ENCODE peak calls at places on chromosomes 11 and 22, in nine cellular contexts. One of them, this sample, is unnamed.

GRCh38 chr11:67635231-67635521 is 4.4 kb downstream of the TBX10 start:
- DNase-seq in T-helper 1 cell: no peak
- DNase-seq in Ammon's horn: no peak
- DNase-seq in AG10803: no peak
- DNase-seq in activated CD4-positive, alpha-beta T cell treated with anti-CD3 and anti-CD28 coated beads for 24 hours: no peak
- DNase-seq in colonic mucosa: no peak
- DNase-seq in astrocyte of the spinal cord: no peak
- DNase-seq in HTR-8/SVneo: no peak
- DNase-seq in mammary epithelial cell: no peak
- DNase-seq in this sample: no peak

GRCh38 chr11:128302425-128303186 is 284.8 kb downstream of the ETS1 start:
- DNase-seq in T-helper 1 cell: peak; percentile 98
- DNase-seq in AG10803: no peak
- DNase-seq in mammary epithelial cell: peak; percentile 51
- DNase-seq in Ammon's horn: no peak
- DNase-seq in colonic mucosa: no peak
- DNase-seq in HTR-8/SVneo: no peak
- DNase-seq in astrocyte of the spinal cord: no peak
- DNase-seq in activated CD4-positive, alpha-beta T cell treated with anti-CD3 and anti-CD28 coated beads for 24 hours: no peak
- DNase-seq in this sample: no peak

GRCh38 chr22:28441720-28442263 is 237.8 kb downstream of the TTC28 start:
- DNase-seq in activated CD4-positive, alpha-beta T cell treated with anti-CD3 and anti-CD28 coated beads for 24 hours: no peak
- DNase-seq in astrocyte of the spinal cord: peak; percentile 60
- DNase-seq in AG10803: peak; percentile 69
- DNase-seq in mammary epithelial cell: no peak
- DNase-seq in HTR-8/SVneo: no peak
- DNase-seq in Ammon's horn: peak; percentile 27
- DNase-seq in colonic mucosa: no peak
- DNase-seq in T-helper 1 cell: no peak
- DNase-seq in this sample: no peak

GRCh38 chr22:36775589-36775965 is 342 bp downstream of the IFT27 start:
- DNase-seq in AG10803: peak; percentile 5
- DNase-seq in HTR-8/SVneo: no peak
- DNase-seq in T-helper 1 cell: no peak
- DNase-seq in astrocyte of the spinal cord: peak; percentile 12
- DNase-seq in mammary epithelial cell: peak; percentile 7
- DNase-seq in activated CD4-positive, alpha-beta T cell treated with anti-CD3 and anti-CD28 coated beads for 24 hours: no peak
- DNase-seq in colonic mucosa: peak; percentile 50
- DNase-seq in Ammon's horn: peak; percentile 45
- DNase-seq in this sample: peak; percentile 42

GRCh38 chr11:122882189-122882808 is at the start of gene JHY:
- DNase-seq in HTR-8/SVneo: no peak
- DNase-seq in mammary epithelial cell: no peak
- DNase-seq in colonic mucosa: no peak
- DNase-seq in astrocyte of the spinal cord: no peak
- DNase-seq in Ammon's horn: no peak
- DNase-seq in AG10803: no peak
- DNase-seq in T-helper 1 cell: no peak
- DNase-seq in activated CD4-positive, alpha-beta T cell treated with anti-CD3 and anti-CD28 coated beads for 24 hours: peak; percentile 16
- DNase-seq in this sample: no peak

GRCh38 chr11:46247090-46247489 is 30.4 kb upstream of the CREB3L1 start:
- DNase-seq in T-helper 1 cell: no peak
- DNase-seq in AG10803: peak; percentile 83
- DNase-seq in mammary epithelial cell: peak; percentile 33
- DNase-seq in HTR-8/SVneo: no peak
- DNase-seq in activated CD4-positive, alpha-beta T cell treated with anti-CD3 and anti-CD28 coated beads for 24 hours: no peak
- DNase-seq in Ammon's horn: no peak
- DNase-seq in astrocyte of the spinal cord: peak; percentile 62
- DNase-seq in colonic mucosa: no peak
- DNase-seq in this sample: no peak

GRCh38 chr11:100930185-100930778 is 199.3 kb downstream of the PGR start:
- DNase-seq in HTR-8/SVneo: peak; percentile 63
- DNase-seq in astrocyte of the spinal cord: peak; percentile 85
- DNase-seq in Ammon's horn: peak; percentile 74
- DNase-seq in T-helper 1 cell: peak; percentile 3
- DNase-seq in mammary epithelial cell: peak; percentile 50
- DNase-seq in AG10803: peak; percentile 73
- DNase-seq in activated CD4-positive, alpha-beta T cell treated with anti-CD3 and anti-CD28 coated beads for 24 hours: no peak
- DNase-seq in colonic mucosa: no peak
- DNase-seq in this sample: peak; percentile 65

GRCh38 chr11:6613496-6613895 is 1.5 kb upstream of the TAF10 start:
- DNase-seq in mammary epithelial cell: no peak
- DNase-seq in Ammon's horn: no peak
- DNase-seq in astrocyte of the spinal cord: no peak
- DNase-seq in T-helper 1 cell: no peak
- DNase-seq in colonic mucosa: no peak
- DNase-seq in HTR-8/SVneo: no peak
- DNase-seq in AG10803: no peak
- DNase-seq in activated CD4-positive, alpha-beta T cell treated with anti-CD3 and anti-CD28 coated beads for 24 hours: no peak
- DNase-seq in this sample: no peak

This sample was measured in putamen.